ENCODE peak calls at places on chromosome 11, in six cellular contexts. Q is MG63; U is stimulated activated CD4-positive, alpha-beta T cell treated with anti-CD3 and anti-CD28 coated beads, Interleukin-4, amount 100 ng/mL, for 4 hours; Y is astrocyte of the spinal cord; X is GM13976; A is HTR-8/SVneo. R is an unnamed sample.
A peak's percentile ranks its signal among the peaks of the same experiment; 100 is the strongest.

GRCh38 chr11:43738600-43739409 is 58.3 kb downstream of the HSD17B12 start:
- DNase-seq in Q (peak; percentile 14), U (no peak), Y (peak; percentile 78), X (no peak), A (peak; percentile 42), R (no peak)

GRCh38 chr11:48019230-48019584 is 38.8 kb downstream of the PTPRJ start:
- DNase-seq in Q (no peak), U (no peak), Y (no peak), X (peak; percentile 40), A (no peak), R (no peak)

GRCh38 chr11:19777342-19778102 is 64.9 kb downstream of the NAV2 start:
- DNase-seq in Q (no peak), U (no peak), Y (peak; percentile 64), X (peak; percentile 82), A (peak; percentile 83), R (peak; percentile 51)

GRCh38 chr11:877565-877964 is 33.0 kb downstream of the CHID1 start:
- DNase-seq in Q (no peak), U (no peak), Y (no peak), X (no peak), A (no peak), R (no peak)

GRCh38 chr11:61917357-61918109 is at the start of gene RAB3IL1:
- DNase-seq in Q (peak; percentile 61), U (no peak), Y (no peak), X (peak; percentile 47), A (peak; percentile 52), R (peak; percentile 59)

GRCh38 chr11:35047179-35047578 is 91.8 kb upstream of the CD44 start:
- DNase-seq in Q (no peak), U (no peak), Y (no peak), X (no peak), A (no peak), R (no peak)

GRCh38 chr11:72511393-72512047 is 77.2 kb upstream of the CLPB start:
- DNase-seq in Q (no peak), U (no peak), Y (no peak), X (no peak), A (no peak), R (no peak)

GRCh38 chr11:2250485-2250884 is 19.9 kb downstream of the ASCL2 start:
- DNase-seq in Q (no peak), U (no peak), Y (no peak), X (no peak), A (no peak), R (no peak)

GRCh38 chr11:128238521-128239222 is 348.7 kb downstream of the ETS1 start:
- DNase-seq in Q (no peak), U (no peak), Y (no peak), X (peak; percentile 31), A (no peak), R (no peak)

GRCh38 chr11:89489930-89490329 is 1.2 kb downstream of the NOX4 start:
- DNase-seq in Q (no peak), U (no peak), Y (peak; percentile 48), X (no peak), A (no peak), R (no peak)

GRCh38 chr11:43072911-43073310 is 238.9 kb upstream of the API5 start:
- DNase-seq in Q (no peak), U (no peak), Y (no peak), X (no peak), A (no peak), R (no peak)

GRCh38 chr11:1223346-1224108 is 661 bp downstream of the MUC5B start:
- DNase-seq in Q (no peak), U (no peak), Y (no peak), X (no peak), A (no peak), R (no peak)

GRCh38 chr11:60978546-60979380 is 7.3 kb downstream of the CD6 start:
- DNase-seq in Q (no peak), U (peak; percentile 67), Y (no peak), X (no peak), A (no peak), R (no peak)

GRCh38 chr11:122197055-122197987 is 81.3 kb upstream of the BLID start:
- DNase-seq in Q (peak; percentile 93), U (no peak), Y (peak; percentile 98), X (no peak), A (peak; percentile 85), R (no peak)

GRCh38 chr11:35035894-35036408 is 103.0 kb upstream of the CD44 start:
- DNase-seq in Q (peak; percentile 78), U (no peak), Y (peak; percentile 96), X (no peak), A (no peak), R (no peak)

GRCh38 chr11:123590296-123590912 is 64.0 kb downstream of the SCN3B start:
- DNase-seq in Q (peak; percentile 84), U (no peak), Y (peak; percentile 52), X (no peak), A (peak; percentile 24), R (no peak)

GRCh38 chr11:77506857-77507256 is 33.0 kb upstream of the PAK1 start:
- DNase-seq in Q (no peak), U (no peak), Y (peak; percentile 12), X (no peak), A (peak; percentile 33), R (no peak)

GRCh38 chr11:102317768-102318103 is 452 bp downstream of the BIRC3 start:
- DNase-seq in Q (no peak), U (no peak), Y (no peak), X (no peak), A (no peak), R (no peak)

GRCh38 chr11:43962383-43962969 is 20.0 kb downstream of the C11orf96 start:
- DNase-seq in Q (no peak), U (no peak), Y (no peak), X (no peak), A (no peak), R (peak; percentile 34)

GRCh38 chr11:1931326-1931725 is 11.8 kb downstream of the TNNT3 start:
- DNase-seq in Q (no peak), U (no peak), Y (no peak), X (no peak), A (no peak), R (no peak)

GRCh38 chr11:111942826-111943225 is 5.7 kb downstream of the DIXDC1 start:
- DNase-seq in Q (peak; percentile 84), U (no peak), Y (peak; percentile 74), X (no peak), A (no peak), R (no peak)

GRCh38 chr11:62393735-62394134 is 25.1 kb upstream of the SCGB1A1 start:
- DNase-seq in Q (no peak), U (no peak), Y (no peak), X (no peak), A (no peak), R (no peak)

GRCh38 chr11:95877288-95877687 is 46.6 kb downstream of the MTMR2 start:
- DNase-seq in Q (peak; percentile 0), U (no peak), Y (peak; percentile 99), X (no peak), A (peak; percentile 6), R (no peak)

GRCh38 chr11:820655-821512 is 2.2 kb downstream of the PNPLA2 start:
- DNase-seq in Q (peak; percentile 94), U (no peak), Y (no peak), X (no peak), A (peak; percentile 68), R (no peak)

GRCh38 chr11:69152748-69153446 is 2.8 kb upstream of the SMIM38 start:
- DNase-seq in Q (no peak), U (no peak), Y (no peak), X (no peak), A (no peak), R (peak; percentile 79)

GRCh38 chr11:66233301-66233700 is 35.1 kb upstream of the RAB1B start:
- DNase-seq in Q (no peak), U (no peak), Y (no peak), X (no peak), A (no peak), R (no peak)

GRCh38 chr11:68321293-68322030 is 9.1 kb downstream of the LRP5 start:
- DNase-seq in Q (no peak), U (no peak), Y (no peak), X (no peak), A (no peak), R (no peak)

GRCh38 chr11:111457731-111458368 is 54.3 kb downstream of the BTG4 start:
- DNase-seq in Q (no peak), U (no peak), Y (no peak), X (peak; percentile 10), A (no peak), R (peak; percentile 0)

GRCh38 chr11:61911124-61911700 is 6.2 kb downstream of the RAB3IL1 start:
- DNase-seq in Q (no peak), U (no peak), Y (no peak), X (no peak), A (no peak), R (no peak)

GRCh38 chr11:116192509-116193206 is 580.1 kb downstream of the BUD13 start:
- DNase-seq in Q (no peak), U (no peak), Y (no peak), X (no peak), A (no peak), R (peak; percentile 65)

GRCh38 chr11:130897262-130898182 is 18.8 kb downstream of the SNX19 start:
- DNase-seq in Q (no peak), U (no peak), Y (peak; percentile 83), X (no peak), A (no peak), R (no peak)

GRCh38 chr11:133180201-133180600 is 352.1 kb downstream of the OPCML start:
- DNase-seq in Q (no peak), U (no peak), Y (no peak), X (no peak), A (no peak), R (no peak)

GRCh38 chr11:2522636-2523255 is 77.9 kb downstream of the KCNQ1 start:
- DNase-seq in Q (no peak), U (no peak), Y (no peak), X (no peak), A (no peak), R (no peak)